ENCODE peak calls at places on chromosomes 11 and 22, in four cellular contexts. One of them, this sample, is unnamed.

GRCh38 chr11:64485077-64485476 is 105.9 kb upstream of the SLC22A12 start:
- DNase-seq in HCT116: no peak
- DNase-seq in neural progenitor cell: no peak
- DNase-seq in mammary epithelial cell: no peak
- DNase-seq in this sample: no peak

GRCh38 chr11:10305964-10306918 is 1.4 kb downstream of the ADM start:
- DNase-seq in HCT116: no peak
- DNase-seq in neural progenitor cell: peak; percentile 70
- DNase-seq in mammary epithelial cell: peak; percentile 46
- DNase-seq in this sample: peak; percentile 37

GRCh38 chr11:128551641-128552335 is 35.6 kb downstream of the ETS1 start:
- DNase-seq in HCT116: no peak
- DNase-seq in neural progenitor cell: no peak
- DNase-seq in mammary epithelial cell: no peak
- DNase-seq in this sample: no peak

GRCh38 chr11:122100222-122101080 is 15.6 kb downstream of the BLID start:
- DNase-seq in HCT116: no peak
- DNase-seq in neural progenitor cell: peak; percentile 74
- DNase-seq in mammary epithelial cell: peak; percentile 60
- DNase-seq in this sample: peak; percentile 80

GRCh38 chr22:30890689-30891442 is 77.7 kb downstream of the MORC2 start:
- DNase-seq in HCT116: peak; percentile 10
- DNase-seq in neural progenitor cell: peak; percentile 61
- DNase-seq in mammary epithelial cell: peak; percentile 22
- DNase-seq in this sample: peak; percentile 23

GRCh38 chr22:41825376-41825775 is 7.5 kb upstream of the SREBF2 start:
- DNase-seq in HCT116: no peak
- DNase-seq in neural progenitor cell: no peak
- DNase-seq in mammary epithelial cell: no peak
- DNase-seq in this sample: peak; percentile 35

GRCh38 chr11:29019960-29020683 is 911.9 kb downstream of the METTL15 start:
- DNase-seq in HCT116: peak; percentile 29
- DNase-seq in neural progenitor cell: peak; percentile 53
- DNase-seq in mammary epithelial cell: peak; percentile 21
- DNase-seq in this sample: peak; percentile 27

GRCh38 chr11:69909561-69910518 is 90.6 kb upstream of the FGF3 start:
- DNase-seq in HCT116: no peak
- DNase-seq in neural progenitor cell: peak; percentile 63
- DNase-seq in mammary epithelial cell: no peak
- DNase-seq in this sample: no peak

GRCh38 chr11:57905439-57905838 is 118.2 kb upstream of the OR9Q1 start:
- DNase-seq in HCT116: no peak
- DNase-seq in neural progenitor cell: no peak
- DNase-seq in mammary epithelial cell: peak; percentile 68
- DNase-seq in this sample: no peak

GRCh38 chr11:971092-971690 is 45.5 kb downstream of the AP2A2 start:
- DNase-seq in HCT116: no peak
- DNase-seq in neural progenitor cell: no peak
- DNase-seq in mammary epithelial cell: no peak
- DNase-seq in this sample: no peak
- H3K4me3 ChIP-seq in HCT116: no peak overlapping the region
- H3K4me3 ChIP-seq in neural progenitor cell: no peak overlapping the region
- H3K4me3 ChIP-seq in mammary epithelial cell: no peak overlapping the region
- H3K4me3 ChIP-seq in this sample: no peak overlapping the region

GRCh38 chr11:107265591-107265990 is 192.0 kb downstream of the CWF19L2 start:
- DNase-seq in HCT116: no peak
- DNase-seq in neural progenitor cell: no peak
- DNase-seq in mammary epithelial cell: no peak
- DNase-seq in this sample: no peak

GRCh38 chr11:107263865-107264563 is 193.6 kb downstream of the CWF19L2 start:
- DNase-seq in HCT116: no peak
- DNase-seq in neural progenitor cell: no peak
- DNase-seq in mammary epithelial cell: no peak
- DNase-seq in this sample: no peak

GRCh38 chr11:107257660-107258059 is 200.0 kb downstream of the CWF19L2 start:
- DNase-seq in HCT116: no peak
- DNase-seq in neural progenitor cell: no peak
- DNase-seq in mammary epithelial cell: no peak
- DNase-seq in this sample: no peak

GRCh38 chr11:107259826-107260225 is 197.8 kb downstream of the CWF19L2 start:
- DNase-seq in HCT116: no peak
- DNase-seq in neural progenitor cell: no peak
- DNase-seq in mammary epithelial cell: no peak
- DNase-seq in this sample: no peak
- TF ChIP-seq EZH2 in HCT116: no peak
- TF ChIP-seq EZH2 in neural progenitor cell: no peak
- TF ChIP-seq EZH2 in mammary epithelial cell: no peak
- TF ChIP-seq EZH2 in this sample: no peak

GRCh38 chr22:49236541-49237075 is 591.1 kb downstream of the BRD1 start:
- DNase-seq in HCT116: no peak
- DNase-seq in neural progenitor cell: no peak
- DNase-seq in mammary epithelial cell: no peak
- DNase-seq in this sample: no peak

GRCh38 chr22:49237703-49238102 is 590.0 kb downstream of the BRD1 start:
- DNase-seq in HCT116: no peak
- DNase-seq in neural progenitor cell: no peak
- DNase-seq in mammary epithelial cell: no peak
- DNase-seq in this sample: no peak

GRCh38 chr22:49238181-49239141 is 589.2 kb downstream of the BRD1 start:
- DNase-seq in HCT116: no peak
- DNase-seq in neural progenitor cell: no peak
- DNase-seq in mammary epithelial cell: no peak
- DNase-seq in this sample: no peak

GRCh38 chr22:49235463-49236300 is 592.0 kb downstream of the BRD1 start:
- DNase-seq in HCT116: no peak
- DNase-seq in neural progenitor cell: peak; percentile 49
- DNase-seq in mammary epithelial cell: no peak
- DNase-seq in this sample: no peak

GRCh38 chr22:49237279-49237678 is 590.4 kb downstream of the BRD1 start:
- DNase-seq in HCT116: no peak
- DNase-seq in neural progenitor cell: no peak
- DNase-seq in mammary epithelial cell: no peak
- DNase-seq in this sample: no peak
- H3K9me3 ChIP-seq in HCT116: no peaks in the 10 kb centered on the region
- H3K9me3 ChIP-seq in neural progenitor cell: no peaks in the 10 kb centered on the region
- H3K9me3 ChIP-seq in mammary epithelial cell: peaks cover 62% of the 10 kb centered on the region
- H3K9me3 ChIP-seq in this sample: no peaks in the 10 kb centered on the region

DNA sequence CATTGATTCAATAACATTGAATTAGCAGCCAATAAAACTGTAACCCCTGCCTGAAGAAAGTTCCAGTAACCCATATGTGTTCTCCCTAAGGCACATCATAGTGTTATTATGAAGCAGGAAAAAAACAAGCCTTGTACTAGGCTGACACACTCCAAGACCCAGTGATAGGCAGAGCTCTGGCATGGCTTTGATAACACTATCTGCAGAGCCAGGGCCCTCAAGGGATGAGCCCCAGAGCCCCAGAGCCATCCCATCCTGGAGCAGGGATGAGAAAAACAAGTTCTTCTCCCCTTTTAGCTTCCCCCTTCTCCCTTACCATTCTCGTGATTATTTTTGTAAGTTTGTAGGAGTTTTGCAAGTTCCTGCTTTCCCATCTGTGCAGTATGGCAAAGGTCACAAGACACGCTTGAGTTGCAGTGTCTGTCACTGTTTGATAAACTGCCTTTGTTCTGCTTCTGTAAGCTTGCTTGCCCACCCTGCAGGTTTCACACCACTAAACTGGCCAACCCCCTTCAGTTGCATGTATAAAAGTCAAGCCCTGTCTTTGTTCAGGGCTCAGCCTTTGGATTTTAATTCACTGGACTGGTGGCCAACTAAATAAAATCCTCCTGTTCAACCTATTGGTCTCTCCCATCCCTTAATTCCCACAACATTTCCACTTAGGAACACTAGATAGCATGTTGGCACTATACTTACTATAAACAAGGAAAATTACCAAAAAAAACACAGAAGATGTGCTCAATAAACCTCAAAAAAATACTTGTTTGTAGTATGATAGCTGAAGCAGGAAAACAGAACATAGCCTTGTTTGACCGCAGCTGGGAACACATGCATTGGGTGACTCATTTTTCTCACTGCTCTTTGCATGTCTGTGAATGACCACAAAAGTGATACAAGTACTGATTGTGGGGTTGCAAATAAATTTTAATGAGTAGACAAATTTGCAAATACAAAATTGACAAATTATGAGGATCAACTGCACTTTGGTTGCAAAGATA is 22.5 kb upstream of the GUCY1A2 start:
- DNase-seq in HCT116: no peak
- DNase-seq in neural progenitor cell: no peak
- DNase-seq in mammary epithelial cell: peak; percentile 61
- DNase-seq in this sample: peak; percentile 97
- H3K4me3 ChIP-seq in HCT116: no peak overlapping the region
- H3K4me3 ChIP-seq in neural progenitor cell: no peak overlapping the region
- H3K4me3 ChIP-seq in mammary epithelial cell: no peak overlapping the region
- H3K4me3 ChIP-seq in this sample: no peak overlapping the region

DNA sequence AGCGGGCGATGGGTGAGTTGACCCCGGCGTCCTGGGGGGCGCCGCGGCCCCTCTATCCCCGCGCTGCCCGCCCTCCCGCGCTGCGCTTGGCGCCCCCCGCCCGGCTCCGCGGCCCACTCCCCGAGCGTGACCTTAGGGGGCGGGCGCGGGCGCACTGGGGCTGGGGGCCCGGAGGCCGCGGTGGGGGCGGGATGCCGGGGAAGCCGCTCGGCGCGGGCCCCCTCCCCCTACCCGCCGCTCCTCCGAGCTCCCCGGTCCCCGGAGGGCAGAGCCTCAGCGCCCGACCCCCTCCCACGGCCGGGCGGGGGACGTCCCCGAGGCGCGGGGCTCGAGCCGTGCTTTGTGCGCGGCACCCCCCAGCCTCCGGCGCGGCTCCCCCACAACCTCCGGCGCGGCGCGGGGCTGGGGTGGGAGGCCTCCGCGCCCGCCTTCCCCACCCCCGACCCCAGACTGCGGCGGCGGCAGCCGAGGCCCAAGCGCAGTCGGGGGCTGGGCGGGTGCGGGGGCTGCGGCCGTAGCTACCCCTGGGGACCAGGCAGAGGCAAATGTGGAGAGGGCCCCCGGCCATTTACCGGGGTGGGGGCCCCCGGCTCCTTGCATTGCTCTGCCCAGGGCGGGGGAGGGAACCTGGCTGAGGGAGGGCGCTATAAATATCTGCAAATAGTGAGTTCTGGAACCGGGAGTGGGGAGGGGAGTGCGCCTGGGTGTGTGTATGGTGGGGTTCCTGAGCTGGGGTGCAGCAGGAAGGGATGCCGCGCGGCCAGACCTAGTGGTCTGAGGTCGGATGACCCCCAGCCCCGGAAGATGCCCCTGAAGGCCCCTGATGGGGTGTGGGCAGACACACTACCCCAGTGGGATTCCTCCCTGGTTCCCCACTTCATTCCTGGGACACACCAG is 982 bp downstream of the MGAT3 start:
- DNase-seq in HCT116: no peak
- DNase-seq in neural progenitor cell: peak; percentile 60
- DNase-seq in mammary epithelial cell: no peak
- DNase-seq in this sample: no peak
- TF ChIP-seq EZH2 in HCT116: no peak
- TF ChIP-seq EZH2 in neural progenitor cell: no peak
- TF ChIP-seq EZH2 in mammary epithelial cell: peak; percentile 85
- TF ChIP-seq EZH2 in this sample: no peak

DNA sequence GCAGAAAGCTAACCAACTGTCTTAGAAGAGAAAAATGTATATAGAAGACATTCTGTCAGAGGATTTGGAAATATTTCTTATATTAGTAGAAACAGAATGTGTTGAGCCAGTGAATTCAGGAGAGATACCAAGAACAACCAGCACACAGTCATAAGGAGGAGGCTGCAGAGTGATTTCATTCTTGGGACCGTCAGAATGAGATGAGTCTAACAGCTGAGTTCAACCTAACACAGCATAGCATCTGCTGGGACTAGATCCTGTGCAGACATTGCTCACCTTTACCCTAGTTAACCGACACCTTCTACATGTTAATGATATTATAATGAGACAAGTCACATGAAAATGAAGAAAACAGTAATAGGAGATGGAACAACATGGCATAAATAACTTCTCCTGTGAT is 85.5 kb downstream of the XRRA1 start:
- DNase-seq in HCT116: no peak
- DNase-seq in neural progenitor cell: no peak
- DNase-seq in mammary epithelial cell: no peak
- DNase-seq in this sample: no peak
- H3K9me3 ChIP-seq in HCT116: peaks cover 16% of the 10 kb centered on the region
- H3K9me3 ChIP-seq in neural progenitor cell: peaks cover 17% of the 10 kb centered on the region
- H3K9me3 ChIP-seq in mammary epithelial cell: peaks cover 18% of the 10 kb centered on the region
- H3K9me3 ChIP-seq in this sample: peaks cover 2% of the 10 kb centered on the region